ENCODE peak calls at places on chromosomes 16 and 17, in eight cellular contexts. Z is endothelial cell of umbilical vein, Q is PC-3, Y is IMR-90, X is MM.1S, C is fibroblast of lung, A is hepatocyte, F is GM23338. M is an unnamed sample.

GRCh38 chr17:22303865-22304264 is 611.5 kb downstream of the KCNJ18 start:
- DNase-seq in Z (no peak), Q (no peak), Y (no peak), X (no peak), C (no peak), A (no peak), F (no peak), M (no peak)

GRCh38 chr16:75997606-75998005 is 271.3 kb upstream of the CPHXL start:
- DNase-seq in Z (no peak), Q (no peak), Y (no peak), X (no peak), C (no peak), A (no peak), F (no peak), M (no peak)

GRCh38 chr17:77741109-77741508 is 217.4 kb upstream of the TNRC6C start:
- DNase-seq in Z (no peak), Q (peak), Y (no peak), X (no peak), C (no peak), A (no peak), F (peak), M (peak)

GRCh38 chr17:49567871-49568694 is 7.6 kb upstream of the NXPH3 start:
- DNase-seq in Z (peak), Q (peak), Y (peak), X (peak), C (peak), A (peak), F (peak), M (peak)

GRCh38 chr16:49835116-49835880 is 20.6 kb downstream of the ZNF423 start:
- DNase-seq in Z (no peak), Q (no peak), Y (no peak), X (no peak), C (no peak), A (peak), F (peak), M (peak)

GRCh38 chr17:64688481-64688880 is 26.4 kb upstream of the SMURF2 start:
- DNase-seq in Z (no peak), Q (peak), Y (no peak), X (no peak), C (no peak), A (no peak), F (no peak), M (no peak)

GRCh38 chr17:78433780-78434335 is 55.4 kb downstream of the PGS1 start:
- DNase-seq in Z (no peak), Q (no peak), Y (no peak), X (no peak), C (no peak), A (no peak), F (no peak), M (no peak)

GRCh38 chr16:61792194-61792904 is 243.9 kb downstream of the CDH8 start:
- DNase-seq in Z (no peak), Q (peak), Y (no peak), X (no peak), C (peak), A (no peak), F (no peak), M (no peak)

GRCh38 chr17:6463616-6464445 is 19.6 kb downstream of the PIMREG start:
- DNase-seq in Z (no peak), Q (no peak), Y (no peak), X (no peak), C (no peak), A (no peak), F (no peak), M (no peak)

GRCh38 chr16:3170440-3171180 is 17.4 kb upstream of the OR1F1 start:
- DNase-seq in Z (no peak), Q (no peak), Y (no peak), X (no peak), C (no peak), A (no peak), F (peak), M (no peak)

GRCh38 chr17:1390422-1391367 is 9.3 kb downstream of the YWHAE start:
- DNase-seq in Z (no peak), Q (no peak), Y (peak), X (no peak), C (peak), A (no peak), F (no peak), M (no peak)

GRCh38 chr17:74410001-74410443 is 21.9 kb upstream of the GPRC5C start:
- DNase-seq in Z (no peak), Q (no peak), Y (no peak), X (no peak), C (no peak), A (no peak), F (no peak), M (peak)

GRCh38 chr16:59878999-59879398 is 1144.9 kb upstream of the GOT2 start:
- DNase-seq in Z (no peak), Q (peak), Y (no peak), X (no peak), C (peak), A (no peak), F (no peak), M (no peak)

GRCh38 chr17:58377005-58377660 is 25.1 kb upstream of the SUPT4H1 start:
- DNase-seq in Z (no peak), Q (peak), Y (no peak), X (no peak), C (no peak), A (peak), F (peak), M (no peak)

GRCh38 chr17:52159159-52159809 is 770 bp upstream of the CA10 start:
- DNase-seq in Z (no peak), Q (no peak), Y (no peak), X (no peak), C (no peak), A (no peak), F (peak), M (no peak)

GRCh38 chr17:55238931-55239297 is 25.8 kb upstream of the HLF start:
- DNase-seq in Z (no peak), Q (no peak), Y (no peak), X (peak), C (no peak), A (peak), F (peak), M (no peak)

GRCh38 chr16:84677017-84677803 is 22.6 kb upstream of the USP10 start:
- DNase-seq in Z (no peak), Q (no peak), Y (peak), X (no peak), C (no peak), A (peak), F (no peak), M (no peak)

GRCh38 chr17:61399131-61400057 is at the start of gene TBX2:
- DNase-seq in Z (no peak), Q (peak), Y (peak), X (peak), C (peak), A (peak), F (peak), M (no peak)

GRCh38 chr17:83100220-83100852 is 20.9 kb downstream of the METRNL start:
- DNase-seq in Z (no peak), Q (no peak), Y (no peak), X (no peak), C (no peak), A (no peak), F (no peak), M (no peak)

GRCh38 chr17:14014647-14015046 is 54.7 kb upstream of the COX10 start:
- DNase-seq in Z (no peak), Q (no peak), Y (peak), X (no peak), C (peak), A (no peak), F (no peak), M (no peak)

GRCh38 chr17:38667099-38667786 is 7.5 kb downstream of the EPOP start:
- DNase-seq in Z (peak), Q (peak), Y (peak), X (peak), C (peak), A (peak), F (peak), M (peak)

GRCh38 chr17:48486557-48486956 is 44.3 kb downstream of the HOXB1 start:
- DNase-seq in Z (no peak), Q (peak), Y (peak), X (no peak), C (peak), A (peak), F (no peak), M (no peak)

GRCh38 chr17:50918933-50919296 is 52.8 kb upstream of the TOB1 start:
- DNase-seq in Z (no peak), Q (no peak), Y (peak), X (no peak), C (peak), A (peak), F (no peak), M (no peak)
- H2AFZ ChIP-seq in Z (no peak), Q (no peak), Y (peak), X (peak), C (no peak), A (no peak), F (no peak), M (peak)

DNA sequence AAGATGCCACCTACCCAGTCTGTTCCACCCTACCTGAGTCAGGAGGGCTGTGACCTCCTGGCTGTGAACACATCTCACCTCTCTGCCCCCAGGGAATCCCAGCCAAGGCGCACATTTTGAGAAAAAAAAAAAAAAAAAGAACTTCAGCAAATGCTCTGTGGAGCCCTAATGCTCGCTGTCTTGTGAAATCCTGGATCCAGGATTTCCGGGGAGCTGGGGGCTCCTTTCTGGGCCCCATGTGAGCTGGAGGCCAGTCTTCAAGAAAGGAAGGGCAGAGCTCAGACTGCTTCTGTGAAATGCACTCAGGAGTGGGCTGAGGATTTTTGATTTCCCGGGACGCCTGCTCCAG is 36.0 kb upstream of the EMP2 start:
- DNase-seq in Z (no peak), Q (no peak), Y (no peak), X (no peak), C (no peak), A (no peak), F (peak), M (no peak)
- H2AFZ ChIP-seq in Z (no peak), Q (no peak), Y (peak), X (no peak), C (no peak), A (no peak), F (peak), M (no peak)

GRCh38 chr16:27657811-27658210 is 107.9 kb downstream of the KATNIP start:
- DNase-seq in Z (no peak), Q (no peak), Y (no peak), X (no peak), C (no peak), A (no peak), F (no peak), M (no peak)
- H2AFZ ChIP-seq in Z (no peak), Q (no peak), Y (no peak), X (no peak), C (no peak), A (no peak), F (no peak), M (no peak)

GRCh38 chr16:72312862-72313261 is 140.9 kb upstream of the PMFBP1 start:
- DNase-seq in Z (no peak), Q (no peak), Y (peak), X (no peak), C (peak), A (peak), F (peak), M (no peak)
- H2AFZ ChIP-seq in Z (no peak), Q (no peak), Y (peak), X (no peak), C (peak), A (no peak), F (no peak), M (no peak)

M was measured in OCI-LY7.